ENCODE peak calls at places on chromosome 18, in eight cellular contexts. V is GM20000, C is right lobe of liver, R is left ventricle myocardium inferior, S is coronary artery, Q is A549, I is cardiac muscle cell, M is sigmoid colon. N is an unnamed sample.

GRCh38 chr18:3851159-3851558 is 401.2 kb downstream of the TGIF1 start:
- DNase-seq in I (no peak), C (no peak), S (no peak), Q (no peak), M (no peak), V (no peak), R (no peak), N (no peak)

GRCh38 chr18:74416124-74416523 is 41.0 kb downstream of the DIPK1C start:
- DNase-seq in I (no peak), V (no peak), S (no peak), M (no peak), R (peak; percentile 42), Q (no peak), C (no peak), N (no peak)

GRCh38 chr18:7844017-7844416 is 276.9 kb downstream of the PTPRM start:
- DNase-seq in M (no peak), Q (no peak), S (no peak), R (no peak), V (no peak), C (no peak), I (peak; percentile 39), N (no peak)

GRCh38 chr18:24398515-24398914 is 891 bp upstream of the OSBPL1A start:
- DNase-seq in M (no peak), V (no peak), Q (no peak), R (no peak), I (peak; percentile 48), S (no peak), C (no peak), N (no peak)

GRCh38 chr18:14747513-14748474 is at the start of gene ANKRD30B:
- DNase-seq in C (no peak), V (no peak), M (no peak), S (no peak), R (no peak), I (no peak), Q (no peak), N (peak; percentile 9)

GRCh38 chr18:27382477-27383216 is 197.5 kb upstream of the CHST9 start:
- DNase-seq in C (no peak), S (no peak), I (no peak), M (no peak), R (no peak), V (no peak), Q (no peak), N (no peak)

GRCh38 chr18:51897884-51898283 is 442.1 kb upstream of the DCC start:
- DNase-seq in Q (no peak), M (no peak), C (no peak), V (no peak), S (no peak), R (no peak), I (no peak), N (no peak)

GRCh38 chr18:58104071-58104470 is 60.0 kb downstream of the NEDD4L start:
- DNase-seq in V (no peak), S (no peak), I (no peak), Q (no peak), R (no peak), C (no peak), M (no peak), N (no peak)

GRCh38 chr18:58169472-58169871 is 125.4 kb downstream of the NEDD4L start:
- DNase-seq in V (no peak), R (no peak), S (no peak), C (no peak), Q (no peak), M (no peak), I (no peak), N (no peak)

GRCh38 chr18:74083071-74083954 is 64.3 kb downstream of the FBXO15 start:
- DNase-seq in S (no peak), C (no peak), R (no peak), Q (no peak), M (no peak), V (no peak), I (no peak), N (no peak)

GRCh38 chr18:75898666-75899065 is 471.2 kb upstream of the SMIM21 start:
- DNase-seq in Q (no peak), V (no peak), C (no peak), R (no peak), I (no peak), M (no peak), S (no peak), N (no peak)

DNA sequence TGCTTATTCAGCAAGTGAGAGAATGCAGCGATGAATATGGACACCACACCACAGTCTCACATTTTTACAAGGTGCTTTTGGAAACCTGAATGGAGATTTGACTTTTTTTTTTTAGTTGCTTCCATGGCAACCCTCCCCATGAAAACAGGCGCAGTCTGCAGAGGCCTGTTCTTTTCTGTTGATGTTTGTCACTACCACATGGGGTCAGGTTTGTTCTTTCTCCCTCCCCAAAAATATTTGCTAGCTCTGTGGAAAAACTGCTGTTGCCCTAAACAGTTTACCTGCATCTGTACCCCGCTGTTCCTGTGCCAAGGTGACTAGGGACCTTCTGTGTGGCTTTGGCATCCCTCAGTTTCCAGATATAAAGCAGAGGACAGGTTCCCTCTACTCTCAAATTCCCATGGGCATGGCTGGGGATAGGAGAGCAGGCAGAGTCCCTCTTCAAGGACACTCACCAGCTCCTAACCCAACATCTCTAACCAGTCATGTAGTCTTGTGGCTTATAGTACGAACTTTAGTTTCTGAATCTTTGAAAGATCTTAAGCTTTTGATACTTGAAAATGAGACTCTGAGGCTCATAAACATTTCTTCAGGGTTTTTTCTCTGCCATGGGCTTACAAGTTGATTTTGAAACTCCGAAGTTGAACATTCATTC is 14.7 kb upstream of the MAPRE2 start:
- DNase-seq in S (no peak), M (no peak), Q (no peak), R (no peak), I (no peak), C (no peak), V (no peak), N (no peak)
- TF ChIP-seq CTCF in S (no peak), M (no peak), Q (no peak), R (peak; percentile 48), I (no peak), C (peak; percentile 18), V (no peak), N (peak; percentile 19)

GRCh38 chr18:48541026-48541746 is 2.4 kb downstream of the CTIF start:
- DNase-seq in C (peak; percentile 84), M (peak; percentile 89), I (peak; percentile 89), S (peak; percentile 87), V (peak; percentile 71), R (peak; percentile 83), Q (peak; percentile 44), N (peak; percentile 69)

GRCh38 chr18:48541747-48542108 is 2.9 kb downstream of the CTIF start:
- DNase-seq in R (no peak), Q (no peak), S (no peak), C (no peak), I (no peak), V (no peak), M (no peak), N (no peak)

GRCh38 chr18:48539406-48540328 is 836 bp downstream of the CTIF start:
- DNase-seq in M (peak; percentile 79), Q (peak; percentile 8), C (peak; percentile 56), R (peak; percentile 34), V (peak; percentile 60), S (peak; percentile 81), I (peak; percentile 63), N (peak; percentile 58)

GRCh38 chr18:48538531-48539405 is at the start of gene CTIF:
- DNase-seq in C (peak; percentile 98), V (peak; percentile 93), Q (peak; percentile 90), I (peak; percentile 98), M (peak; percentile 99), R (peak; percentile 97), S (peak; percentile 98), N (peak; percentile 92)

GRCh38 chr18:48540329-48541025 is 1.6 kb downstream of the CTIF start:
- DNase-seq in I (peak; percentile 73), C (peak; percentile 92), Q (peak; percentile 45), M (peak; percentile 86), V (peak; percentile 82), S (peak; percentile 81), R (peak; percentile 72), N (peak; percentile 71)
- TF ChIP-seq CTCF in I (peak; percentile 16), C (no peak), Q (no peak), M (no peak), V (no peak), S (no peak), R (peak; percentile 37), N (no peak)

DNA sequence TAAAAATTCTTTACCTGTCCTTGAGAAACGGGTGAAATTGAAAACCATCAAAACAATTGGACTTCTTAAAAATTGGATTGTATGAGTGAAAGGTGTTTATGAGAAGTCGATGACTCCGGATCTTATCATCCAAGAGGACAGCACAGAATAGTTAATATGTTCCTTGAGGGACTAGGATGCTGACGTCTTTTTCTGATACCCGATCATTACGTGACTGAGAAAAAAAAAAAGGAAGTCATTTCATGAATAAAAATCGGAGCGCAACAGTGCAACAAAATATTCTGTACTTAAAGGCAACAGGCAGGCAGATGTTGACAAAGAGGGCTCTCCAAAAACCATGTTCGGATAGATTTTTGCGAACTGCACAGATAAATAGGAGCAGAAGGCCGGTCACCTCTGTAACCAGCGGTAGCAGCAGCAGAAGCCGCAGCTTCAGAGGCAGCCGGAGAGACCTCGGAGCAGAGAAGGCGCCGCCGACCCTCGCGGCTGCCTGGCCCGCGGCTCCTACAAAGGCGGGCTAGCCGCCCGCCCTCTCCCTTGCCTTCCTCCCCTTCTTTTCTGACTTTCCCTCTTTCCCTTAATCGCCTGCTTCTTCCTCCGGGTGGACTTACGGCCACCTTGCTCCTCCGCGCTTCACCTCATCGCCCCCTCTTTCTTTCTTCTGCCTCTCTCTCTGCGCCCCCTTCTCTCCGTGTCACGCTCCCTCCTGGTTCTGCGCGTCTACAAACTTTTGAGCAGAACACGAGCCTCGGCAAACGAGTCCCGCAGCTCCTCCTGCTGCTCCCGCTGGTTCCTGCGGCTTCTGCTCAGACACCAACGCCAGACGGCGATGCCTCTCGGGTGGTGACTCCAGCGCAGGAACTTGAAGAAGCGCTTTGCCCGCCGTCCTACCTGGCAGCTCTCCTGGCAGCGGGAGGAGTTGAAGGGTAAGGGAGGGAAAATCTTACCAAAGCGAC is at the start of gene ADCYAP1:
- DNase-seq in S (no peak), C (no peak), V (no peak), Q (no peak), R (no peak), I (no peak), M (no peak), N (peak; percentile 32)
- TF ChIP-seq CTCF in S (no peak), C (no peak), V (no peak), Q (no peak), R (no peak), I (peak; percentile 18), M (no peak), N (no peak)

GRCh38 chr18:64042728-64043358 is 73.0 kb downstream of the SERPINB8 start:
- DNase-seq in Q (no peak), I (no peak), M (no peak), C (no peak), S (no peak), V (no peak), R (no peak), N (no peak)

GRCh38 chr18:64032312-64032711 is 62.4 kb downstream of the SERPINB8 start:
- DNase-seq in M (no peak), I (no peak), Q (no peak), V (no peak), S (no peak), C (no peak), R (no peak), N (no peak)

DNA sequence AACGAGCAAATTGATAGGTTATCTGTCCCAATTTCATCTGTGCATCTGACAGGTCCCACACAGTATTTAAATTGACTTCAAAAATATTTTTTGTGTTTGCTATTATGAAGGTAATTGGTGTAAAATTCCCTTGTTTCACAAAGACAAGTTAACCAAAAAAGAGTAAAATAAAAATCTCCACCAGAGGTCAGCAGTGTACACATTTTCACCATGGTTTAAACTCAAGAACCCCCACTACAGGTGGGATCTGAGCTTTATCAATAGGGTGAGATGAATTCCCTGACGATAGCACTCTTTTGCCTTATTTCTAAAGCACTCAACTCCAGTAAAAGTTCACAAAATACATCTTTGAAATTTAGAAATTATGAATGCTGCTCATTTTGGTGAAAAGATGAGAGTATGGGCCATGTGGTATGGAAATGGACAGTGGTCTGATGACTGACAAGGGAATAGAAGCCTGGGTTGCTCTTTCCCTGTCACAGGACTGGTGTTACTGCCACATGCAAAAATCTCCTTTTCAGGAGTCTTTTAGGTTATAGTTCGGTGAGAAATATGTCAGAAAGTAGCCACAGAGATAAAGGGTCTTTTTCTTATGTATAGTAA is 68.0 kb downstream of the SERPINB8 start:
- DNase-seq in Q (peak; percentile 15), R (no peak), I (peak; percentile 30), C (no peak), M (no peak), V (peak; percentile 70), S (no peak), N (peak; percentile 50)
- TF ChIP-seq CTCF in Q (peak; percentile 54), R (peak; percentile 64), I (peak; percentile 44), C (peak; percentile 62), M (no peak), V (peak; percentile 22), S (no peak), N (peak; percentile 22)